ENCODE peak calls at places on chromosome 6, in nine cellular contexts. Z is endothelial cell of umbilical vein, Q is A549, Y is IMR-90, W is esophagus squamous epithelium, D is Peyer's patch, X is sigmoid colon, G is uterus, S is H54. N is an unnamed sample.

GRCh38 chr6:55836945-55837344 is 38.4 kb downstream of the BMP5 start:
- DNase-seq in Z (no peak), Q (no peak), Y (no peak), W (no peak), D (no peak), X (no peak), G (no peak), S (no peak), N (no peak)

GRCh38 chr6:148550569-148550968 is 196.3 kb upstream of the UST start:
- DNase-seq in Z (no peak), Q (no peak), Y (no peak), W (no peak), D (no peak), X (no peak), G (no peak), S (no peak), N (no peak)

GRCh38 chr6:20534295-20534897 is at the start of gene CDKAL1:
- DNase-seq in Z (peak), Q (peak), Y (peak), W (peak), D (peak), X (peak), G (peak), S (peak), N (peak)

GRCh38 chr6:11535801-11536230 is 1.7 kb upstream of the TMEM170B start:
- DNase-seq in Z (peak), Q (no peak), Y (peak), W (no peak), D (no peak), X (no peak), G (no peak), S (peak), N (no peak)

GRCh38 chr6:4664117-4664626 is 112.0 kb upstream of the CDYL start:
- DNase-seq in Z (no peak), Q (no peak), Y (peak), W (no peak), D (no peak), X (peak), G (peak), S (no peak), N (peak)

GRCh38 chr6:136723780-136724179 is 68.5 kb downstream of the MAP3K5 start:
- DNase-seq in Z (peak), Q (no peak), Y (no peak), W (no peak), D (no peak), X (no peak), G (no peak), S (no peak), N (no peak)

GRCh38 chr6:163543311-163543710 is 128.8 kb downstream of the QKI start:
- DNase-seq in Z (no peak), Q (no peak), Y (no peak), W (no peak), D (no peak), X (no peak), G (no peak), S (no peak), N (no peak)

GRCh38 chr6:139540276-139540675 is 165.8 kb upstream of the CITED2 start:
- DNase-seq in Z (peak), Q (no peak), Y (peak), W (no peak), D (no peak), X (no peak), G (no peak), S (no peak), N (no peak)

GRCh38 chr6:10417681-10418104 is 2.8 kb upstream of the TFAP2A start:
- DNase-seq in Z (no peak), Q (no peak), Y (no peak), W (no peak), D (no peak), X (no peak), G (no peak), S (no peak), N (no peak)

GRCh38 chr6:17725083-17725482 is 18.4 kb upstream of the NUP153 start:
- DNase-seq in Z (peak), Q (no peak), Y (peak), W (no peak), D (no peak), X (peak), G (peak), S (no peak), N (no peak)

GRCh38 chr6:109139109-109139508 is 43.8 kb downstream of the CEP57L1 start:
- DNase-seq in Z (no peak), Q (no peak), Y (peak), W (no peak), D (no peak), X (no peak), G (no peak), S (peak), N (no peak)

GRCh38 chr6:25341923-25342619 is 62.9 kb downstream of the CARMIL1 start:
- DNase-seq in Z (no peak), Q (no peak), Y (no peak), W (no peak), D (no peak), X (no peak), G (no peak), S (no peak), N (no peak)

GRCh38 chr6:169950558-169950957 is 199.1 kb downstream of the ERMARD start:
- DNase-seq in Z (no peak), Q (no peak), Y (no peak), W (no peak), D (peak), X (no peak), G (no peak), S (no peak), N (no peak)

GRCh38 chr6:166504100-166504499 is 82.4 kb downstream of the RAMACL start:
- DNase-seq in Z (no peak), Q (no peak), Y (no peak), W (no peak), D (no peak), X (no peak), G (no peak), S (no peak), N (no peak)

GRCh38 chr6:116779569-116780164 is 14.1 kb upstream of the FAM162B start:
- DNase-seq in Z (peak), Q (peak), Y (peak), W (no peak), D (no peak), X (no peak), G (no peak), S (peak), N (no peak)

DNA sequence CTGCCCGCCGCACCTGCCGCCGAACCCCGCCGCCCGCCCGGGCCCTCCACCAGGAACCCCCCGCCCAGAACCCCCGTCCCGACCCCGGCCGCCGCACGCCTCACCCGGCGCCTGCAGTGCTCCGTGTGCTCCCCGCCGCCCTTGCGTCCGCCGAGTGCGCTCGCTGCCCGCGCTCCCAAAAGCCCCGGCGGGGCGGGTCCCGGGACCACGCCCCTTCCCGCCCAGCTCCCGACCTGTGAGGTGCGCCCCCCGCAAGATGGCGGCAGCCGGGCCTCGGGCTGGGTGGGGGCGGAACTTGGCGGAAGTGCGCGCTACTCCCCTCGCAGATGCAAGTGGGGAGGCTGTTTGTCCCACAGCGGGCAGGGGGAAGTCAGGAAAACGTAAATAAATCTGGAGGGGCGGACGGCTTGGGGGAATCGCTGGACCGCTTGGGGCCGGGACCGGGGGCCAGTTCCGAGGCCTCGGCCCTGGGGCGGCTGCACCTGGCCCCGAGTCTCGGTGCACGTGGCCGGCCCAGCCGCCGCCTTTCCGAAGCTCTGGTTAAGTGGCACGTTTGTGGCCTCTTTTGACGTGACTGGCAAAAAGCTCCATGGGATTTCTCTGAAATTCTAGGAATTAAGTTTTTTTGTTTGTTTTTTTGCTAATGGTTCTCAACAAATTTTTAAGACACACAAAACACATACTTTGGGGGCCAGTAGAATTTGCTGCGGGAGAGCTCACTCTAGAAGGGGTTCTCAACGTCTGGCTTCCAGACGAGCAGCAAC is at the start of gene EZR:
- DNase-seq in Z (peak), Q (peak), Y (peak), W (no peak), D (peak), X (peak), G (peak), S (peak), N (peak)
- TF ChIP-seq POLR2A in Z (no peak), Q (peak), Y (peak), W (no peak), D (peak), X (no peak), G (peak), S (peak), N (peak)

DNA sequence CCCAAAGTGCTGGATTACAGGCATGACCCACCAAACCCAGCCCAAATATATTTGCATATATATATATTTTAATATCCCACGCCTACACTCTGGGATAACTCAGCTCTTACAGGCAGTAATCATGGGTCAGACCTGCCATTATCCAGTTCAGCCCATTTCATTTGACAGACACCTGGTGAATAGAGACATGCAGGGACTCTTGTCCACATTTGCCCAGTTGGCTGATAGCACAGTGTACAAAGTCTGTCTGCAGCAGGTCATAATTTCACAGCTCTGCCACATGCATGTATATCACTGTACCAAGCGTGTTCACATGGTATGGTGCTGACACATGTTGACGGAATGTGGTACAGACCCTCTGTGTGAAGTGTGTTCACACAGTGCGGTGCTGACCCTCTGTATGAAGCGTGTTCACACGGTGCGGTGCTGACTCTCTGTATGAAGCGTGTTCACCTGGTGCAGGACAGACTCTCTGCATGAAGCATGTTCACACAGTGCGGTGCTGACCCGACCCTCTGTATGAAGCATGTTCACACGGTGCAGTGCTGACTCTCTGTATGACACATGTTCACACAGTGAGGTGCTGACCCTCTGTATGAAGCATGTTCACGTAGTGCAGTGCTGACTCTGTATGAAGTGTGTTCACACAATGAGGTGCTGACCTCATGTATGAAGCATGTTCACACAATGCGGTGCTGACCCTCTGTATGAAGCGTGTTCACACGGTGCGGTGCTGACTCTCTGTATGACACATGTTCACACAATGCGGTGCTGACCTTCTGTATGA is 10.3 kb upstream of the SERPINB1 start:
- DNase-seq in Z (no peak), Q (no peak), Y (no peak), W (no peak), D (peak), X (no peak), G (no peak), S (no peak), N (no peak)
- TF ChIP-seq POLR2A in Z (no peak), Q (no peak), Y (no peak), W (no peak), D (no peak), X (no peak), G (no peak), S (no peak), N (no peak)

DNA sequence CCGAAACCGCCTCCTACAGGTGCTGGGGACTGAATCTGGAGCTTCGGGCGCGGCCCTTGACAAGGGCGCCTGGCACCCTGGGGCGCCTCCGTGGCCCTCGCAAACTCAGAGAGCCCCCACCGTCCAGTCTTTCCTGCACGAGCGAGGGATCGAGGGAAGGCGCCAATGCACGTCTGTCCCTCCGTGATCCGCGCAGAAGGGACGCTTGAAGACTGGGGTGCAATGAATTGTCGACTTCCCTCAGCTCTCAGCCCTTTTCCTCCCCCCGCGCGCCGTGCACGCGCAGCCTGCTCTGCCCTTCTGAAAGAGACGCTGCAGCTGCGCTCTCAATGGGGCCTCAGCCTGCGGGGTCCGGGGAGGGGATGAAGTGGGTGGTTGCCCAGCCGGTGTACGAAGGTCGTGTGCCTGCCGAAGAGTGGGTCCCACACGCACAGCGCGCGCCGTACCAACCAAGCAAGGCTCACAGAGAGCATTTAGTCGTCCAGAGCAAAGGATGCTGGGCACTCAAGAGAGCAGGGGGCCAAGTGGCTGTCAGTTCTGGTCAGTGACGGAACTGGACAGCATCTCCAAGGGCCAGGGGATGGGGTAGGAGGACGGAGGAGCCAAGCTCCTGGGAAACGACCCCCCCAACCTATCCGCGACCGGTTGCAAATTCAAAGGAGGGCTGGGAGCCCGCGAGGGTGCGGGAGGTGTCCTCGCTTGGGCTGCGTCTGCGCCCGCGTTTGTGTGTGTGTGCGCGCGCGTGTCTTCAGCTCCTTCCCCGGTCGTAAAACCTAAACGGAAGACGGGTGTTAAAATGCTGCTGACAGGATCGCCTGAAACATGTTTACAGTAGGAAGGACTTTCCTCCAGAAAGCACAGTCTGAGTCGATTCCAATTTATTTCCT is 5.4 kb upstream of the SOX4 start:
- DNase-seq in Z (peak), Q (peak), Y (peak), W (no peak), D (peak), X (peak), G (peak), S (no peak), N (peak)
- TF ChIP-seq POLR2A in Z (no peak), Q (peak), Y (no peak), W (no peak), D (peak), X (no peak), G (no peak), S (peak), N (no peak)

DNA sequence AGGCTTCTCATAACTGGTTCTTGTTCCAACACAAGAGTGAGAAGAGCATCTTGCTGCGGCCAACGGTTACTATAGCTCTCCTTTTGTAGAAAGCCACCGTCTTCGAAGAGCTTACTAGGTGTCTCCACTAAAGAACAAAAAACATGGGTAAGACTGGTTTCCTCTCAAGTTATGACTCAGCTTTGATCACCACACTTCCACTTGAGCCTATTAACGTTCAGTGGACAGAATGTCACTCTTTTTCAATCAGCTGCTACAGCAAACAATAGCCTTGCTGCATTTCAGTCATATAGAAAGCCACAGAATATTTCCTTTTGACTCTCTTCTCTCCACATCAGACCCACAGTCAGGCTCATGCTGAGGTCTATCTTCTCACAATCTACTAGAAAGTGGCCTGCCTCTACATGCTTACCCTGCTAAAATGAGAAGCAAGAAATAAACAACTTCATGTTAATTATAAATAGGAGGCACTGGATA is 243.5 kb upstream of the PREP start:
- DNase-seq in Z (no peak), Q (no peak), Y (peak), W (no peak), D (no peak), X (no peak), G (no peak), S (no peak), N (no peak)
- TF ChIP-seq POLR2A in Z (no peak), Q (no peak), Y (no peak), W (no peak), D (no peak), X (no peak), G (no peak), S (no peak), N (no peak)

DNA sequence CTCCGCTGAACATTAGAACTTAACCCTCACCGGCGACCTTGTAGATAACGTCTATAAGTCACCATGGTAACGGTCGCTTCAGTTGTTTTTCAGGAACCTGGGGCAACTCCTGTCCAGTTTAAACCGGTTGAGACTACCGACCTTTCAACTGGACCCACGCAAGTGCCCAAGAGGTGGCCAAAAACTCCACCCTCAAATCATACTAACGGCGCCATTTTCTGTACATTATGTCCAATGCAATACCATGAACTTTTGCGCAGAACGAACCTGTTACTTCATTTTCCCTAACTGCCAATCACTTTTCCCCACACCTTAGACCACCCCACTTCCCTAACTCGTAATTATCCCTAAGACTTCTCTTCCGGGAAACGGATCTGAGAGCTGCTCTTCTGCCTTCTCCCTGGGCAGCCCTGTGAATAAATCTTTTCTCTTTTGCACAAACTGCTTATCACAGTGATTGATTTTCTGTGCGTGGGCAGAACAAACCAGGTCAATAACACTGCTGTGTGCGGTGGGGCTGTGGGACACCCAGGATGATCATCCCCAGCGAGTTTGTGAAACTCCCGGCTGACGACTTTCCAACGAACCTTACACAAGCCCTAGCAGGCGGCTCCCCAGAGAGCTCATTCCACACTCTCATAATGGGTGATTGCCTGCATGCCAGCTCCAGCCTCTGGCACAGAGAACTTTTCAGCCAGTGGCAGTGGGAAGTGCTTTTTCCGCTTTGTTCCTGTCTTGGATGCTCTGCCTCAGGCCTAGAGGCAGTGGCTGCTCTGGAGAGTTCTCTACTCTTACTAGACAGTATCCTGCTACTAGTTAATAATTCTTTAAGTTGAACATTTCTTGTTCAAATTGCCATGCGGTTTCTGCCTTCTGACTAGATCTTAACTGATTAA is 28.6 kb downstream of the GPX5 start:
- DNase-seq in Z (no peak), Q (no peak), Y (no peak), W (no peak), D (no peak), X (no peak), G (no peak), S (no peak), N (no peak)
- TF ChIP-seq POLR2A in Z (no peak), Q (no peak), Y (no peak), W (no peak), D (no peak), X (no peak), G (no peak), S (no peak), N (no peak)

GRCh38 chr6:40293824-40294188 is 293.4 kb downstream of the LRFN2 start:
- DNase-seq in Z (no peak), Q (no peak), Y (no peak), W (no peak), D (no peak), X (no peak), G (no peak), S (no peak), N (no peak)

GRCh38 chr6:40299666-40300065 is 287.5 kb downstream of the LRFN2 start:
- DNase-seq in Z (no peak), Q (no peak), Y (no peak), W (no peak), D (no peak), X (no peak), G (no peak), S (no peak), N (no peak)

GRCh38 chr6:40302856-40303449 is 284.2 kb downstream of the LRFN2 start:
- DNase-seq in Z (no peak), Q (no peak), Y (no peak), W (no peak), D (no peak), X (no peak), G (no peak), S (no peak), N (no peak)

GRCh38 chr6:40295251-40295949 is 291.8 kb downstream of the LRFN2 start:
- DNase-seq in Z (no peak), Q (no peak), Y (no peak), W (no peak), D (no peak), X (no peak), G (no peak), S (no peak), N (no peak)

GRCh38 chr6:40298207-40298606 is 289.0 kb downstream of the LRFN2 start:
- DNase-seq in Z (no peak), Q (no peak), Y (no peak), W (no peak), D (no peak), X (no peak), G (no peak), S (no peak), N (no peak)
- TF ChIP-seq POLR2A in Z (no peak), Q (no peak), Y (no peak), W (no peak), D (no peak), X (no peak), G (no peak), S (no peak), N (no peak)

DNA sequence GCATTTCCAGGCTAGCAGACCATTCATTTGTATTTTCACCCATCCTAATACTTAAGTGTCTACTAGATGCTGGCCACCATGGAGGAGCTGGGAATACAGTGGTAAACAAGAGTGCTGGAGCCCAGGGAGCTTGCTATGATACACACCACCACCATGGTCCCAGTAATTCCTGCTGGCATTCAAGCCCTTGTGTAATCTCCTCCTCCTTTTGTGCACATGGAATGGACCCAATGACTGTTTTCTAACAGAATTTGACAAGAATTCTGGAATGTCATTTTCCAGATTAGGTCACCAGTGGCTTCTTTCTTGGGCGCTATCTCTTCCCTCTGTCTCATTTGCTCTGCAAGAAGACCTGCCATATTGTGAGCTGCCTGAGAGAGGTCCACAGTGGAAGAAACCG is 552.0 kb downstream of the C6orf118 start:
- DNase-seq in Z (no peak), Q (no peak), Y (no peak), W (no peak), D (no peak), X (no peak), G (no peak), S (no peak), N (no peak)
- TF ChIP-seq POLR2A in Z (no peak), Q (no peak), Y (no peak), W (no peak), D (no peak), X (no peak), G (no peak), S (no peak), N (no peak)

N was measured in suprapubic skin.